ENCODE peak calls at places on chromosomes 13 and 19, in five cellular contexts. Z is sigmoid colon, M is GM12878, H is K562, S is transverse colon. L is an unnamed sample.

GRCh38 chr13:79988573-79988972 is 352.4 kb downstream of the SPRY2 start:
- DNase-seq in H (no peak), S (peak; percentile 51), Z (no peak), M (no peak), L (peak; percentile 37)

GRCh38 chr13:51955841-51956603 is 55.2 kb downstream of the ATP7B start:
- DNase-seq in S (peak; percentile 53), H (peak; percentile 32), M (no peak), Z (no peak), L (no peak)

GRCh38 chr19:14519860-14520407 is 1.7 kb upstream of the DNAJB1 start:
- DNase-seq in M (no peak), Z (no peak), H (no peak), S (no peak), L (peak; percentile 57)

GRCh38 chr13:113209880-113210421 is 538 bp downstream of the CUL4A start:
- DNase-seq in M (no peak), H (no peak), Z (peak; percentile 76), S (peak; percentile 76), L (peak; percentile 71)

GRCh38 chr13:27088619-27089018 is 83.0 kb downstream of the USP12 start:
- DNase-seq in Z (no peak), S (no peak), H (no peak), M (no peak), L (no peak)

GRCh38 chr19:45729774-45730388 is 815 bp downstream of the FBXO46 start:
- DNase-seq in M (peak; percentile 51), H (no peak), S (peak; percentile 29), Z (no peak), L (no peak)

GRCh38 chr19:13796301-13797057 is 1.2 kb downstream of the ZSWIM4 start:
- DNase-seq in S (peak; percentile 51), M (no peak), H (peak; percentile 8), Z (peak; percentile 92), L (peak; percentile 53)

GRCh38 chr13:59247166-59247565 is 916.6 kb downstream of the DIAPH3 start:
- DNase-seq in S (peak; percentile 38), M (no peak), Z (no peak), H (no peak), L (peak; percentile 49)

GRCh38 chr19:58330458-58330857 is 3.7 kb downstream of the ZSCAN22 start:
- DNase-seq in Z (no peak), H (peak; percentile 49), S (no peak), M (no peak), L (peak; percentile 31)

GRCh38 chr13:27542220-27542619 is 78.1 kb downstream of the LNX2 start:
- DNase-seq in S (no peak), H (no peak), Z (no peak), M (no peak), L (no peak)

GRCh38 chr19:15248648-15249559 is 16.7 kb upstream of the EPHX3 start:
- DNase-seq in H (no peak), Z (peak; percentile 93), M (no peak), S (peak; percentile 74), L (peak; percentile 76)

GRCh38 chr19:28316464-28316863 is 896.5 kb downstream of the UQCRFS1 start:
- DNase-seq in Z (no peak), H (no peak), S (no peak), M (no peak), L (no peak)

GRCh38 chr19:56217039-56217949 is 15.2 kb downstream of the ZSCAN5C start:
- DNase-seq in H (no peak), S (no peak), Z (no peak), M (no peak), L (no peak)

GRCh38 chr13:20353973-20354372 is 121.9 kb upstream of the GJB6 start:
- DNase-seq in S (no peak), Z (no peak), M (no peak), H (no peak), L (no peak)

DNA sequence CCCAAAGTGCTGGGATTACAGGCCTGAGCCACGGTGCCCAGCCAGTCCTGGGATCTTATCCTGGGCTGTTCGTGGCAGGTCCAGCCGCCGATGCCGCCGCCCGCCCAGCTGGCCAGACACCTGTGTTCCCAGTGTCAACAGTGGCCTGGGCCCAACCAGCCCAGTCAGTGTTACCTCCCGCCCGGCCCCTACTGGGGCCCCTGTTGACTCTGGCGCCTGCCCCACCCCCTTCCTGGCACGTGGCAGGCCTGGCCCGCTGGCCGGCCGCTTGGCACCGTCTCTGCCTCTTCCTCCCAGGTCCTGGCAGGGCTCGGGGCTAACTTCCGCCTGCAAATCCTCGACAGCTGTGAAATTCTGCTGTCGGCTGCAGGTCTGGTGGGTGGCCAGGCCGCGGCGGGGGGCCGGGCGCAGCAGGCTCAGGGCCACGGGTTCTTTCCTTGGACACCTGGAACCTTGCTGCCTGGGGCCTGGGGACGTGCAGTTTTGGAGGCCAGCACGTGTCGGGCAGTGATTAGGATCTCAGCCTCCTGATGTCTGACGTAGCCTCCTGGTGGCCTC is 9.1 kb downstream of the ARID3A start:
- DNase-seq in S (peak; percentile 86), Z (peak; percentile 94), H (no peak), M (no peak), L (peak; percentile 97)
- TF ChIP-seq POLR2AphosphoS5 in S (peak; percentile 79), Z (peak; percentile 82), H (no peak), M (no peak), L (peak; percentile 86)

DNA sequence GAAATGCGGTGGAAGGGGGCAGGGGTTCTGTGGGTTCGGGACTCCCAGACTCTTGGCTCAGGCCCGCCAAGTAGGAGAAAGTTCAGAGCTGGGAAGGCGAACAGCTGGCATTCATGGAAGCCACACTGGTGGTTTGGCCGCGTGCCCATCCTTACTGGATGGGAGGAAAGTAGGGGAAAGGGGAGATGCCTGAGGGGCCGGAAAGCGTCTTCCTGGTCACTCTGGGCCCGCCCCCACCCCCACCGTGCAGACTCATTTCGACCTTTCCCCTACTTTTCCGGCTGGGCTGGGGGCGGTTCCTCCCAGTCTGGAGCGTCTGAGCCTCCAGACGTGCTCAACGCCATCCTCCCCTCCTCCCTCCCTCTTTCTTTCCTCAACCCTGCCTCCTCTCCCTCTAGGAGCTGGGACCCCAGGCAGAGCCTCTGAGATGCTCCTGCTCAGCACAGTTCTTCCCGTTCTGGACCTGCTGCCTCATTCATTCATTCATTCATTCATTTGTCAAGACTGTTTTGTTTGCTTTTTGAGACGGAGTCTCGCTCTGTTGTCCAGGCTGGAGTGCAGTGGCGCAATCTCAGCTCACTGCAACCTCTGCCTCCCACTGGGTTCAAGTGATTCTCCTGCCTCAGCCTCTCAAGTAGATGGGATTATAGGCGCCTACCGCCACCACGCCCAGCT is 3.5 kb downstream of the ANGPTL4 start:
- DNase-seq in S (peak; percentile 87), Z (peak; percentile 97), M (no peak), H (peak; percentile 50), L (peak; percentile 96)
- H3K4me3 ChIP-seq in S (no peak overlapping the region), Z (peak overlapping the region; percentile 36), M (no peak overlapping the region), H (no peak overlapping the region), L (peak overlapping the region; percentile 24)

DNA sequence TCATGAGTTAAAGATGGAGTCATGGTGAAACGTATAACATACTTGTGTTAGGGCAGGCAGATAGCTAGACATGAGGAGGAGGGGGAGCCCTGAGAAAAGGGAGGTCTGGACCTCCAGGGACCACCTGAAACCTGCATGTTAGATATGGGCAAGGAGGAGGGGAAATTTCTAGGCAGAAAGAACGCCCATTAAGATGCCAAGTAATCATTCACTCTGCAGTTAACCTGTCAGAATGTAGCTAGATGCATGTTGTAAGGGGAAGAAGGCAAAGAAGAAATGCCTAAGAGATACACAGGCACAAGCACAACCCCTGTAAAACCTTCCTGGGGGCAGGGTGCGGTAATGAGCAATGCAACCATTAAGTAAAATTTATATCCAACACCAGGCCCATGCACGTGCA is 1055.2 kb upstream of the SPRY2 start:
- DNase-seq in S (no peak), Z (no peak), M (no peak), H (no peak), L (no peak)
- TF ChIP-seq EP300 in S (no peak), Z (no peak), M (no peak), H (no peak), L (no peak)

GRCh38 chr19:16274466-16274865 is 50.2 kb upstream of the KLF2 start:
- DNase-seq in Z (no peak), H (no peak), S (no peak), M (no peak), L (no peak)
- TF ChIP-seq POLR2AphosphoS5 in Z (no peak), H (no peak), S (no peak), M (no peak), L (no peak)

DNA sequence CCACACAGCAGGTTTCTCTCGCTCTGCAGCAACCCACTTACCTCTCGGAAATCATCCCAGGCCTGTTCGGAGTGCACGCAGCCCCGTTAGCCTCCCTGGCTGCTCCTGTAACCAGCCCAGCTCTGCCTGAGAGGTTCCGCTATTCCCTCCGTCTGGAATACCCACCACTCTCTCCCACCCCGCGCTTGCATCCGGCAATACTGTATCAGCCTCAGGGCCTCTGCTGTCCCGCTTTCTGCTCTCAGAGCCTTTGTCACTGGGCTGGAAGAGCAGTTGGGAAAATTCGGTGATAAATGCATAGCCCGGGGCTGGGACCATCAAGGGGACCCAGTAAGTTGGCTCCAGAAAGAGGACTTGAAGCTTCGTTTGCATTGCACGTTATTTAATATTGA is 759 bp upstream of the TLE6 start:
- DNase-seq in H (no peak), Z (no peak), S (no peak), M (no peak), L (no peak)
- H3K4me3 ChIP-seq in H (peak overlapping the region; percentile 49), Z (peak overlapping the region; percentile 55), S (peak overlapping the region; percentile 27), M (peak overlapping the region; percentile 90), L (peak overlapping the region; percentile 54)

DNA sequence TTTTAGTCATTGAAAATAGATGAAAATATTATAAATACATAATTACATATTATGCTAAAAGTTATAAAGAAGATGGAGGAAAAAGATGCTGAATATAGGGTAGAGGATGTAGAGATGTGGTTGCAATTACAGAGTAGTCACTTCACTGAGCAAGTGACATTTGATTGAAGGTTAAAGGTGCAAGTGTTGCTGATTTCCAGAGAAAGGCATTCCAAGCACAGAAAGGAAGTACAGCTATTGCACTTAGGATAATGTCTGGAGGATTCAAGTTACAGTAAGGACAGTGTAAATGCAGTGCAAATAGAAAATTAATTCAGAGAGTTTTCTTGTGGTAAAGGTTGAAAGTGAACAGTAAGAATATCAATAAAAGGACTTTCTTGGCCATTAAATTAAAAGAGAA is 1721.8 kb downstream of the PCDH9 start:
- DNase-seq in H (no peak), Z (no peak), M (no peak), S (no peak), L (no peak)
- TF ChIP-seq EP300 in H (no peak), Z (no peak), M (no peak), S (no peak), L (no peak)

GRCh38 chr13:99659234-99659633 is 158.0 kb downstream of the TM9SF2 start:
- DNase-seq in H (no peak), Z (no peak), M (no peak), S (no peak), L (no peak)

GRCh38 chr13:99656843-99657506 is 155.7 kb downstream of the TM9SF2 start:
- DNase-seq in S (no peak), M (no peak), Z (no peak), H (no peak), L (no peak)

GRCh38 chr13:99658266-99658991 is 157.2 kb downstream of the TM9SF2 start:
- DNase-seq in H (no peak), M (no peak), Z (peak; percentile 72), S (peak; percentile 37), L (peak; percentile 65)

GRCh38 chr13:99656092-99656745 is 154.9 kb downstream of the TM9SF2 start:
- DNase-seq in S (peak; percentile 86), M (peak; percentile 40), Z (peak; percentile 85), H (peak; percentile 70), L (peak; percentile 84)

DNA sequence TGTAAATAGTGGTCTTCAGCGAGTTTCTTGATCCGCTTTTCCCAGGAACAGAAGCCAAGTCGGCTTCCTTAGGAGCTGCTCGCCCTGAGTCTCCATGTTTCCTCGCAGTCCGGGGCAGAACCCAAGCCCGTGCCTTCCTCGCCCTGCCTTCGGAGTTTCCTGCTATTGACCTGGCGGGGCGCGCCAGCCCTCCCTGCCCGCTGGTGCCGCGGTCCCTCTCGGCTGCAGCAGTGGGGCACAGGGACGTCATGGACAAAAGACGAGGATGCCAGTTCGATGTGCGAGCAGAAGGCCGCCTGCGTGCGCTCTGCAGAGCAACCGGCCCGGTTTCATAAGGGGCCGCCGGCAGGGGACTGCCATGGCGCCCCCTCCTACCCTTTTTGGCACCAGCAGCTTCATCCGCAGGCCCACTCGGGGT is 156.6 kb downstream of the TM9SF2 start:
- DNase-seq in Z (no peak), S (no peak), H (no peak), M (no peak), L (peak; percentile 49)
- TF ChIP-seq POLR2AphosphoS5 in Z (no peak), S (no peak), H (no peak), M (no peak), L (no peak)

L was measured in stomach.